ENCODE peak calls at places on chromosomes 16 and 17, in ten cellular contexts. Z is fibroblast of lung, K is Panc1, Q is neural progenitor cell, I is heart right ventricle, V is spleen, E is adrenal gland, N is cardiac muscle cell, B is transverse colon, O is mammary epithelial cell. L is an unnamed sample. For H3K4me1, the result is how much of the 10 kb centered on the place peaks cover.

GRCh38 chr17:22278302-22279275 is 586.3 kb downstream of the KCNJ18 start:
- DNase-seq in Z (no peak), K (no peak), Q (no peak), I (no peak), V (peak), E (no peak), N (no peak), B (no peak), O (no peak), L (no peak)

GRCh38 chr17:59357219-59357699 is 25.8 kb downstream of the YPEL2 start:
- DNase-seq in Z (peak), K (no peak), Q (no peak), I (no peak), V (no peak), E (no peak), N (peak), B (no peak), O (no peak), L (peak)

GRCh38 chr17:80071116-80071980 is 30.0 kb upstream of the GAA start:
- DNase-seq in Z (peak), K (no peak), Q (no peak), I (peak), V (no peak), E (peak), N (peak), B (peak), O (no peak), L (peak)

GRCh38 chr16:14428043-14428442 is 202.0 kb downstream of the PARN start:
- DNase-seq in Z (no peak), K (no peak), Q (no peak), I (no peak), V (no peak), E (no peak), N (no peak), B (no peak), O (no peak), L (no peak)

GRCh38 chr17:65559802-65560627 is 1.4 kb downstream of the AXIN2 start:
- DNase-seq in Z (peak), K (no peak), Q (peak), I (peak), V (peak), E (peak), N (peak), B (peak), O (no peak), L (no peak)

GRCh38 chr16:87389245-87389644 is 2.9 kb upstream of the MAP1LC3B start:
- DNase-seq in Z (no peak), K (no peak), Q (no peak), I (no peak), V (no peak), E (peak), N (no peak), B (no peak), O (no peak), L (no peak)

GRCh38 chr17:75003070-75003956 is 9.2 kb upstream of the MRPL58 start:
- DNase-seq in Z (no peak), K (no peak), Q (no peak), I (no peak), V (no peak), E (no peak), N (no peak), B (no peak), O (no peak), L (no peak)

GRCh38 chr17:28131592-28131991 is 89.1 kb downstream of the NLK start:
- DNase-seq in Z (peak), K (no peak), Q (no peak), I (no peak), V (no peak), E (no peak), N (peak), B (no peak), O (no peak), L (peak)

GRCh38 chr16:61277849-61278248 is 758.4 kb downstream of the CDH8 start:
- DNase-seq in Z (no peak), K (no peak), Q (no peak), I (no peak), V (no peak), E (no peak), N (no peak), B (no peak), O (no peak), L (no peak)

GRCh38 chr17:70119961-70120360 is 44.9 kb downstream of the KCNJ16 start:
- DNase-seq in Z (peak), K (no peak), Q (no peak), I (no peak), V (no peak), E (no peak), N (peak), B (no peak), O (no peak), L (peak)

GRCh38 chr16:4688674-4689045 is 4.7 kb upstream of the NUDT16L1 start:
- DNase-seq in Z (no peak), K (no peak), Q (no peak), I (no peak), V (peak), E (no peak), N (no peak), B (no peak), O (no peak), L (no peak)

GRCh38 chr16:53257001-53257400 is 177.3 kb upstream of the RBL2 start:
- DNase-seq in Z (peak), K (no peak), Q (no peak), I (no peak), V (no peak), E (no peak), N (peak), B (no peak), O (peak), L (peak)

GRCh38 chr17:47946929-47947397 is 5.6 kb downstream of the PNPO start:
- DNase-seq in Z (peak), K (peak), Q (peak), I (peak), V (no peak), E (peak), N (peak), B (peak), O (peak), L (peak)

GRCh38 chr17:4789951-4790704 is 1.4 kb downstream of the GLTPD2 start:
- DNase-seq in Z (peak), K (peak), Q (peak), I (peak), V (peak), E (peak), N (peak), B (peak), O (peak), L (peak)

GRCh38 chr17:4788807-4789700 is at the start of gene GLTPD2:
- DNase-seq in Z (no peak), K (no peak), Q (peak), I (no peak), V (no peak), E (no peak), N (peak), B (peak), O (no peak), L (no peak)

GRCh38 chr17:4789701-4789950 is 862 bp downstream of the GLTPD2 start:
- DNase-seq in Z (no peak), K (no peak), Q (no peak), I (no peak), V (no peak), E (no peak), N (no peak), B (no peak), O (no peak), L (no peak)

GRCh38 chr17:4786516-4786915 is 352 bp upstream of the VMO1 start:
- DNase-seq in Z (no peak), K (no peak), Q (no peak), I (no peak), V (no peak), E (no peak), N (peak), B (no peak), O (no peak), L (no peak)

GRCh38 chr17:4788159-4788806 is 481 bp upstream of the GLTPD2 start:
- DNase-seq in Z (no peak), K (no peak), Q (no peak), I (no peak), V (no peak), E (no peak), N (peak), B (no peak), O (no peak), L (no peak)
- H3K27ac ChIP-seq in Z (no peak), K (peak), Q (no peak), I (no peak), V (no peak), E (no peak), N (no peak), B (no peak), O (no peak), L (no peak)

DNA sequence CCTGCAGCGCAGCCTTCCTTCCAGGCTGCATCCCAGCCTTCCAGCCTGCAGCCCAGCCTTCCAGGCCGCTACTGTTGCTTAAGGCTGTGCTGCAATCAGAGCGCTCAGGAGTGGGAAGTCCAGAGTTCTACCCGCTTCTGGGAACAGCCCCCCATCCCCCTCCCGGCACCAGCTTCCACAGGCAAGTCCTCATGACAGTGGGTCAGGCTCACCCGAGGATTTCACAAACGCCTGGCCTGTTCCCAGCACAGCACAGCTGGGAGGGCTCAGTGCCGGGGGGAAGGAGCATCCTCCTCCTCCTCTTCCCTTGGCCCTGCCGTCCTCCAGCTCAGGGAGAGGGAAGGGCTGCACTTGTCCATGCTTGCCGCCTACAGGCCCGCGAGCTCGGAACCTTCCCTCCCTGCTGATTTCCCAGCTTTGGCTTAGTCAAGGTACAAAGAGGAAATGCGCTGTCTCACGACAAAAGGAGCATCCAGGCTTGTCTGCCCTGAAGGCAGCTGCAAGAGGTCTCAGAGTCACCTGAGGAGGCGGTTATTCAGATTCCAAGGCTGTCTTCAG is 8.3 kb downstream of the SOCS3 start:
- DNase-seq in Z (peak), K (no peak), Q (peak), I (peak), V (peak), E (peak), N (peak), B (peak), O (peak), L (peak)
- TF ChIP-seq CTCF in Z (peak), K (no peak), Q (no peak), I (no peak), V (no peak), E (peak), N (peak), B (peak), O (no peak), L (no peak)

GRCh38 chr17:1013729-1014090 is 16.8 kb downstream of the TIMM22 start:
- DNase-seq in Z (no peak), K (no peak), Q (no peak), I (no peak), V (no peak), E (no peak), N (no peak), B (no peak), O (no peak), L (no peak)
- H3K4me1 ChIP-seq in Z (under half), K (under half), Q (under half), I (half or more), V (under half), E (under half), N (under half), B (under half), O (under half), L (under half)

DNA sequence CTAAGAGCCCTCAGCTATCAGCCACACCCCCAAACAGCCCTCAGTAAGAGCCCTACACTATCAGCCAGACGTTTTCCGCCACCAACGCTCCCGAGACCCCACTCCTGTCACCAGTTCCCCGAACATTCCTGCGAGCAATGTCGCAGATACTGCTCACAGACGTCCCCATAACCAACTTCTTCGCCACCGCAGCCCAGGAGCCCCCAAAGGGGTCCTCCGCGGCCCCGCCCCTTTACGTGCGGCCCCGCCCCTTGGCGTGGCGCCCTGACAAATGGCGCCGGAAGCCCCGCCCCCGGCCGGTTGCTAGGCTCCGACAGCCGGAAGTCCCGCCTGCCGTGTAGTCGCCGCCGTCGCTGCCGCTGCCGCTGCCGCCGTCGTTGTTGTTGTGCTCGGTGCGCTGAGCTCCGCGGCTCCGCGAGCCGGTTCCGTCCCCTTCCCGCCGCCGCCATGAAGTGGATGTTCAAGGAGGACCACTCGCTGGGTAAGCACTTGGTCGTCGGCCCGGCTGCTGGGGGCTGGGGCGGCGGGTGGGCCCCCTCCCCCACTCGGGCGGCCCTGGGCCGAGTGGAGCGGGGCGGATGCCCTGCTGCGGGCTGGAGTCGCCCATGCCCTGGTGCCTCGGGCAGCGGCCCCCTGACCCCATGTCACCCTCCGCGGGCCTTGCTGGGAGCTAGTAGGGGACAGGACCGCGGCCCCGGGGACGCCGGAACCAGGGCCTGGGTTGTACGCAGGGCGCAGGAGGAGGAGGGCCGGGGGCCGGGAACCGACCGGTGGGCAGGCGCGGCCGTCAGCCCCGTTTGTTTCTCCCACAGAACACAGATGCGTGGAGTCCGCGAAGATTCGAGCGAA is at the start of gene GABARAPL2:
- DNase-seq in Z (peak), K (no peak), Q (peak), I (peak), V (peak), E (peak), N (peak), B (peak), O (peak), L (peak)
- H3K27ac ChIP-seq in Z (peak), K (peak), Q (no peak), I (peak), V (peak), E (peak), N (peak), B (peak), O (peak), L (peak)

GRCh38 chr16:48541108-48541786 is 68.7 kb downstream of the N4BP1 start:
- DNase-seq in Z (no peak), K (no peak), Q (no peak), I (no peak), V (no peak), E (no peak), N (no peak), B (no peak), O (no peak), L (no peak)

GRCh38 chr16:48538746-48539484 is 71.1 kb downstream of the N4BP1 start:
- DNase-seq in Z (no peak), K (no peak), Q (peak), I (no peak), V (no peak), E (no peak), N (no peak), B (no peak), O (no peak), L (no peak)

GRCh38 chr16:48540222-48540900 is 69.6 kb downstream of the N4BP1 start:
- DNase-seq in Z (no peak), K (no peak), Q (no peak), I (no peak), V (no peak), E (no peak), N (no peak), B (no peak), O (no peak), L (no peak)

GRCh38 chr16:48537909-48538745 is 71.9 kb downstream of the N4BP1 start:
- DNase-seq in Z (no peak), K (no peak), Q (no peak), I (peak), V (peak), E (peak), N (peak), B (peak), O (no peak), L (no peak)

DNA sequence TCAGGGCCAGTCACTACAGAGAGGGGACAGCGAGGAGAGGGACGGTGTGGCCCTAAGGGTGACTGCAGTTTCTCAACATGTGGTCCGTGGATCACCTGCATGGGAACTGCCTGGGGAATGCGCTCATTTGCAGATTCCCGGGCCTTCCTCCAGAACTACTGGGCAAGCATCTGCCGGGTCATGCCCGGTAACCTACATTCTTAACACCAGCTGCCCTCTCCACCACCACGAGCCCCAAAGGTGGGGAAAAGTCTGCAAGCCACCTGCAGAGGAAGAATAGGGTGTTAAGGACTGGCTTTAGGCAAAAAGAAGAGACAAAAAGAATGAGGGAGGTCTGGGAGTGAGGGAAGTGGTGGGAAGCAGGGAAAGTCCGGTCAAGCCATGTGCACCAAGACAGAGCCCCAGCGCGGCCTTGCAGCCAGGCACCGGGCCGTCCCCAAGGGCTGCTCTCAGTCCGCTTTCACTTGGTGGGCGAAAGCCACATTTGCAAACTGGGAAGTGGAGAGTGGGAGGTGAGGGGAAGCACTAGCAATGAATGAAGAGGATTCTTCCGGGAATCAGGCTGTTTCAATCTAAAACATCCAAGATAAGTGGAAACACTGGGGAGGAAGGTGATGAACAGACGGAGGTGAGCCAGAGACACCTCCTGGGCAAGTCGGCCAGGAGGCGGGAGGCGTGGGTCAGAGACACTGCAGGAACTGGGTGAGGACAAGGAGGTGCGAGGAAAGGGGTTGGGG is 70.3 kb downstream of the N4BP1 start:
- DNase-seq in Z (no peak), K (no peak), Q (no peak), I (no peak), V (no peak), E (no peak), N (no peak), B (no peak), O (no peak), L (no peak)
- TF ChIP-seq CTCF in Z (no peak), K (no peak), Q (no peak), I (no peak), V (no peak), E (no peak), N (no peak), B (no peak), O (no peak), L (no peak)

DNA sequence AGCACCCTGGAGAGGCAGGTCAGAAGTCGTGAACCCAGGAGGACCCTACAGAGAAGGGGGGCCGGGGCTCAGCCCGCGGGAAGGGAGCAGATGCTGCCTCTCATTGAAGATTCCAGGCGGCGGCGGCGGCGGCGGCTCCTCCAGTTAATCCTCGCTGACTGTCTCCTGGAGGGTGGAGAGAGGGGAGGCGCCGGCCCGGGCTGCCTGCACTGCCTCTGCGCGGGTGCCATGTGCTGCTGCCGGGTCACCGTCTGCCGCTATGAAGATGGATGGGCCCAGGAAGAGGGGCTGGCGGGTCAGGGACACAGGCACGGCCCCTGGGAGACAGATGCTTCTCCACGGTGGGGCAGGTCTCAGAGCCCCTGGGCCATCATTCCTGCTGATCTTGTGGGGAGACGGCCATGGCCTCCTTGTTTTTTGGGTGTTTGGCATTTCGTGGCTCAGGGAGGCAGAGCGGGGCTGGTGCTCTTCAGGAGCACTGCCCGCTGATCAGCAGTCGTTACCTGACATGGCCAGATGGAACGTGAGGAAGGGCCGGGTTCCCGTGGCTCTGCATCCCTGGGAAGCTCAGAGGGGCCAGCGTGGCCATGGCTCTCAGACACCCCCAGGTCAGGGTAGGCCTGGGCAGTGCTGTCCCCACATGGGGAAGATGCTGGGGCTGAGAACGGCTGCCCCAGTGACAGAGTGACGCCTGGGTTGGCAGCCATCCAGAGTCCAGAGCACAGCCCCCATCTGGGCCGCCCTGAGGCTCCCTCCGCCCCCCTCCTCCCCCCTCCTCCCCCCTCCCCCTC is 36.1 kb downstream of the GINS2 start:
- DNase-seq in Z (peak), K (no peak), Q (peak), I (peak), V (no peak), E (peak), N (peak), B (peak), O (no peak), L (peak)
- H3K4me1 ChIP-seq in Z (under half), K (half or more), Q (under half), I (under half), V (under half), E (under half), N (under half), B (under half), O (under half), L (under half)

GRCh38 chr16:56633535-56633934 is 1.1 kb downstream of the MT1M start:
- DNase-seq in Z (no peak), K (no peak), Q (no peak), I (no peak), V (no peak), E (no peak), N (no peak), B (no peak), O (no peak), L (no peak)
- H3K27ac ChIP-seq in Z (no peak), K (no peak), Q (no peak), I (no peak), V (no peak), E (no peak), N (no peak), B (no peak), O (no peak), L (no peak)

GRCh38 chr16:1610071-1610840 is 1.6 kb downstream of the IFT140 start:
- DNase-seq in Z (peak), K (peak), Q (peak), I (peak), V (peak), E (peak), N (peak), B (peak), O (peak), L (peak)
- TF ChIP-seq CTCF in Z (no peak), K (no peak), Q (peak), I (no peak), V (no peak), E (no peak), N (no peak), B (no peak), O (no peak), L (no peak)

L was measured in astrocyte.